ENCODE peak calls at places on chromosomes 13 and 19, in nine cellular contexts. U is AG09309; X is effector memory CD4-positive, alpha-beta T cell; O is H7; H is cardiac fibroblast; C is lower lobe of right lung; F is left cardiac atrium; I is Panc1; M is posterior cingulate gyrus. W is an unnamed sample.

GRCh38 chr19:49019242-49019932 is 2.5 kb upstream of the LHB start:
- DNase-seq in U (no peak), X (peak), O (peak), H (peak), C (peak), F (peak), I (no peak), M (no peak), W (peak)

GRCh38 chr13:71577127-71577526 is 289.9 kb downstream of the DACH1 start:
- DNase-seq in U (no peak), X (no peak), O (no peak), H (peak), C (no peak), F (no peak), I (no peak), M (no peak), W (no peak)

GRCh38 chr13:80118507-80118906 is 222.4 kb downstream of the SPRY2 start:
- DNase-seq in U (no peak), X (no peak), O (no peak), H (no peak), C (no peak), F (no peak), I (no peak), M (no peak), W (no peak)

GRCh38 chr13:112188298-112188610 is 121.3 kb downstream of the SOX1 start:
- DNase-seq in U (no peak), X (no peak), O (no peak), H (no peak), C (no peak), F (no peak), I (no peak), M (no peak), W (no peak)

GRCh38 chr19:46125447-46125846 is 959 bp upstream of the IGFL3 start:
- DNase-seq in U (no peak), X (no peak), O (no peak), H (no peak), C (no peak), F (no peak), I (no peak), M (no peak), W (no peak)

GRCh38 chr13:93477238-93477637 is 250.6 kb downstream of the GPC6 start:
- DNase-seq in U (peak), X (no peak), O (no peak), H (no peak), C (no peak), F (no peak), I (no peak), M (no peak), W (no peak)

GRCh38 chr13:28630864-28631263 is 28.1 kb upstream of the POMP start:
- DNase-seq in U (no peak), X (no peak), O (no peak), H (no peak), C (no peak), F (no peak), I (no peak), M (no peak), W (no peak)

GRCh38 chr19:14003279-14004051 is 2.7 kb downstream of the RFX1 start:
- DNase-seq in U (no peak), X (no peak), O (no peak), H (no peak), C (peak), F (no peak), I (no peak), M (no peak), W (no peak)

GRCh38 chr19:49272204-49272603 is 52.8 kb downstream of the SLC6A16 start:
- DNase-seq in U (peak), X (no peak), O (no peak), H (peak), C (no peak), F (no peak), I (no peak), M (no peak), W (peak)

GRCh38 chr19:2552859-2553258 is 76.9 kb downstream of the GADD45B start:
- DNase-seq in U (no peak), X (peak), O (peak), H (peak), C (peak), F (no peak), I (no peak), M (no peak), W (no peak)

GRCh38 chr13:112510002-112510780 is 77.8 kb downstream of the TUBGCP3 start:
- DNase-seq in U (peak), X (no peak), O (peak), H (peak), C (peak), F (no peak), I (no peak), M (peak), W (peak)

GRCh38 chr19:13055213-13056051 is 47.2 kb downstream of the LYL1 start:
- DNase-seq in U (peak), X (no peak), O (peak), H (peak), C (peak), F (peak), I (no peak), M (no peak), W (no peak)

GRCh38 chr19:49231389-49231788 is 73.8 kb downstream of the TRPM4 start:
- DNase-seq in U (no peak), X (no peak), O (no peak), H (no peak), C (no peak), F (no peak), I (no peak), M (no peak), W (no peak)

GRCh38 chr19:46019270-46019669 is 3.6 kb downstream of the PGLYRP1 start:
- DNase-seq in U (no peak), X (no peak), O (peak), H (no peak), C (no peak), F (no peak), I (no peak), M (no peak), W (no peak)

GRCh38 chr13:31909889-31910551 is 121.6 kb upstream of the FRY start:
- DNase-seq in U (no peak), X (no peak), O (no peak), H (peak), C (no peak), F (no peak), I (peak), M (peak), W (peak)

GRCh38 chr13:112115403-112116091 is 48.6 kb downstream of the SOX1 start:
- DNase-seq in U (no peak), X (no peak), O (peak), H (no peak), C (no peak), F (no peak), I (no peak), M (no peak), W (no peak)

GRCh38 chr19:7978196-7978825 is 27.1 kb downstream of the ELAVL1 start:
- DNase-seq in U (no peak), X (no peak), O (no peak), H (no peak), C (peak), F (no peak), I (no peak), M (no peak), W (no peak)

GRCh38 chr13:51879133-51879532 is 17.4 kb downstream of the CCDC70 start:
- DNase-seq in U (no peak), X (no peak), O (no peak), H (no peak), C (no peak), F (no peak), I (no peak), M (no peak), W (no peak)

GRCh38 chr19:50178859-50179537 is 15.9 kb upstream of the IZUMO2 start:
- DNase-seq in U (no peak), X (no peak), O (no peak), H (peak), C (no peak), F (no peak), I (no peak), M (no peak), W (no peak)

GRCh38 chr19:35714601-35715354 is 3.0 kb upstream of the KMT2B start:
- DNase-seq in U (no peak), X (no peak), O (peak), H (no peak), C (no peak), F (no peak), I (no peak), M (no peak), W (no peak)

GRCh38 chr13:36329355-36329754 is 16.8 kb downstream of the SPART start:
- DNase-seq in U (no peak), X (no peak), O (no peak), H (peak), C (no peak), F (no peak), I (no peak), M (no peak), W (no peak)

GRCh38 chr19:41296323-41296935 is 13.5 kb upstream of the CCDC97 start:
- DNase-seq in U (no peak), X (peak), O (no peak), H (no peak), C (no peak), F (no peak), I (no peak), M (no peak), W (no peak)

GRCh38 chr19:18606281-18607221 is at the start of gene CRLF1:
- DNase-seq in U (no peak), X (no peak), O (peak), H (no peak), C (no peak), F (no peak), I (no peak), M (no peak), W (no peak)

GRCh38 chr13:113653264-113654174 is 4.5 kb downstream of the ATP4B start:
- DNase-seq in U (no peak), X (no peak), O (peak), H (no peak), C (peak), F (no peak), I (no peak), M (no peak), W (no peak)

GRCh38 chr19:279656-280055 is 11.5 kb downstream of the PLPP2 start:
- DNase-seq in U (no peak), X (no peak), O (peak), H (no peak), C (no peak), F (no peak), I (no peak), M (no peak), W (no peak)

GRCh38 chr13:48813518-48813917 is 159.8 kb downstream of the CYSLTR2 start:
- DNase-seq in U (no peak), X (no peak), O (no peak), H (no peak), C (no peak), F (no peak), I (no peak), M (no peak), W (no peak)

GRCh38 chr19:24054044-24054935 is 32.7 kb upstream of the ZNF254 start:
- DNase-seq in U (peak), X (no peak), O (no peak), H (peak), C (no peak), F (no peak), I (peak), M (no peak), W (peak)

GRCh38 chr13:44974056-44974798 is 15.0 kb downstream of the NUFIP1 start:
- DNase-seq in U (no peak), X (no peak), O (no peak), H (peak), C (no peak), F (peak), I (no peak), M (no peak), W (no peak)

GRCh38 chr19:49502866-49503581 is 6.8 kb downstream of the RPS11 start:
- DNase-seq in U (peak), X (no peak), O (peak), H (peak), C (peak), F (peak), I (no peak), M (no peak), W (peak)

GRCh38 chr19:48659768-48660167 is 13.0 kb downstream of the NTN5 start:
- DNase-seq in U (no peak), X (no peak), O (peak), H (peak), C (peak), F (no peak), I (no peak), M (peak), W (no peak)

GRCh38 chr19:17807731-17808316 is 12.9 kb downstream of the B3GNT3 start:
- DNase-seq in U (no peak), X (no peak), O (peak), H (no peak), C (no peak), F (no peak), I (no peak), M (no peak), W (no peak)

GRCh38 chr13:94968040-94968756 is 255.9 kb upstream of the SOX21 start:
- DNase-seq in U (no peak), X (no peak), O (peak), H (no peak), C (no peak), F (no peak), I (no peak), M (peak), W (no peak)

GRCh38 chr13:76489299-76489698 is 396.9 kb downstream of the KCTD12 start:
- DNase-seq in U (no peak), X (no peak), O (no peak), H (no peak), C (no peak), F (no peak), I (no peak), M (no peak), W (no peak)

GRCh38 chr13:52850396-52851152 is 2.1 kb upstream of the PCDH8 start:
- DNase-seq in U (no peak), X (no peak), O (peak), H (peak), C (peak), F (peak), I (no peak), M (peak), W (no peak)

W was measured in HCT116.